ENCODE peak calls at places on chromosomes 5 and 9, in nine cellular contexts. X, W, R, D, Q, V, Z, E and K are unnamed samples.

GRCh38 chr5:139383993-139384590 is 995 bp upstream of the SLC23A1 start:
- DNase-seq in W (no peak), D (no peak), Z (no peak), X (no peak), Q (no peak), V (no peak), E (no peak), R (no peak), K (no peak)

GRCh38 chr9:135300346-135301141 is 179.0 kb upstream of the PPP1R26 start:
- DNase-seq in E (no peak), Q (no peak), Z (no peak), W (no peak), X (no peak), R (no peak), V (no peak), D (no peak), K (peak; percentile 35)

GRCh38 chr5:169442354-169443248 is 141.0 kb upstream of the SPDL1 start:
- DNase-seq in Q (no peak), D (no peak), R (no peak), Z (no peak), W (peak; percentile 63), X (no peak), V (peak; percentile 24), E (no peak), K (no peak)

GRCh38 chr5:172463031-172463430 is 8.7 kb upstream of the SH3PXD2B start:
- DNase-seq in D (no peak), Z (no peak), E (no peak), W (no peak), R (no peak), X (no peak), V (no peak), Q (no peak), K (no peak)

GRCh38 chr5:78499485-78499884 is 139.1 kb downstream of the SCAMP1 start:
- DNase-seq in D (no peak), W (no peak), Q (no peak), V (no peak), E (no peak), Z (no peak), R (no peak), X (no peak), K (no peak)

GRCh38 chr5:59174248-59174844 is 591.5 kb downstream of the RAB3C start:
- DNase-seq in R (no peak), Q (peak; percentile 26), W (peak; percentile 89), V (peak; percentile 31), Z (no peak), E (peak; percentile 70), X (peak; percentile 33), D (no peak), K (no peak)

GRCh38 chr9:7210854-7211637 is 453.3 kb downstream of the KDM4C start:
- DNase-seq in Z (no peak), W (no peak), V (no peak), D (no peak), E (peak; percentile 11), R (no peak), X (no peak), Q (no peak), K (no peak)

GRCh38 chr9:133355881-133356357 is 368 bp downstream of the SURF1 start:
- DNase-seq in Q (no peak), E (no peak), R (no peak), Z (no peak), D (no peak), X (no peak), W (no peak), V (no peak), K (no peak)

GRCh38 chr9:96486351-96487029 is 36.5 kb downstream of the HABP4 start:
- DNase-seq in X (no peak), D (peak; percentile 74), R (peak; percentile 68), V (peak; percentile 61), E (peak; percentile 66), Z (no peak), W (peak; percentile 91), Q (no peak), K (no peak)

GRCh38 chr5:141850183-141850768 is 27.9 kb downstream of the PCDH1 start:
- DNase-seq in Z (peak; percentile 61), Q (peak; percentile 56), E (peak; percentile 48), R (no peak), W (peak; percentile 20), X (peak; percentile 45), V (peak; percentile 46), D (no peak), K (no peak)

GRCh38 chr5:129906177-129906887 is 2.1 kb downstream of the CHSY3 start:
- DNase-seq in Q (no peak), E (peak; percentile 26), R (peak; percentile 13), W (peak; percentile 71), D (peak; percentile 60), Z (no peak), X (no peak), V (no peak), K (no peak)

GRCh38 chr9:109401169-109401989 is 80.5 kb upstream of the EPB41L4B start:
- DNase-seq in V (peak; percentile 22), W (peak; percentile 45), D (no peak), Q (peak; percentile 47), E (peak; percentile 83), R (no peak), X (no peak), Z (peak; percentile 80), K (peak; percentile 61)

GRCh38 chr5:77957931-77958476 is 181.9 kb upstream of the TBCA start:
- DNase-seq in D (no peak), Z (no peak), X (no peak), Q (peak; percentile 8), E (peak; percentile 39), V (no peak), R (no peak), W (no peak), K (peak; percentile 52)

GRCh38 chr9:79955300-79955699 is 383.5 kb downstream of the TLE4 start:
- DNase-seq in D (no peak), V (no peak), W (no peak), Q (no peak), X (no peak), E (no peak), R (no peak), Z (no peak), K (no peak)

GRCh38 chr5:173964491-173964890 is 24.5 kb upstream of the C5orf47 start:
- DNase-seq in V (no peak), D (no peak), W (no peak), X (no peak), Q (no peak), Z (no peak), R (no peak), E (no peak), K (no peak)

GRCh38 chr5:21391506-21391905 is 1403.5 kb upstream of the CDH18 start:
- DNase-seq in E (no peak), Q (no peak), X (no peak), V (no peak), Z (no peak), D (no peak), W (peak; percentile 16), R (no peak), K (no peak)

GRCh38 chr5:1874820-1875219 is 7.9 kb downstream of the IRX4 start:
- DNase-seq in D (no peak), Z (no peak), W (no peak), Q (no peak), E (peak; percentile 69), X (no peak), V (no peak), R (no peak), K (no peak)

GRCh38 chr5:3377831-3378230 is 217.8 kb upstream of the IRX1 start:
- DNase-seq in W (no peak), Z (no peak), V (no peak), R (no peak), Q (no peak), X (no peak), D (peak; percentile 5), E (no peak), K (no peak)

GRCh38 chr9:7691909-7692308 is 107.7 kb downstream of the DMAC1 start:
- DNase-seq in W (no peak), Q (no peak), R (no peak), Z (no peak), V (no peak), X (no peak), E (no peak), D (no peak), K (no peak)

GRCh38 chr9:92917176-92917800 is 30.0 kb upstream of the FGD3 start:
- DNase-seq in R (no peak), Z (no peak), E (no peak), Q (no peak), D (no peak), X (no peak), W (no peak), V (no peak), K (no peak)

GRCh38 chr5:81630721-81631120 is 120.2 kb downstream of the SSBP2 start:
- DNase-seq in V (no peak), Z (no peak), X (no peak), D (no peak), R (no peak), W (no peak), Q (no peak), E (no peak), K (no peak)
- TF ChIP-seq CTCF in V (no peak), Z (no peak), X (no peak), D (no peak), R (no peak), W (no peak), Q (no peak), E (no peak), K (no peak)

GRCh38 chr9:123102380-123103113 is 69.1 kb downstream of the GPR21 start:
- DNase-seq in R (no peak), Z (no peak), E (no peak), Q (no peak), V (no peak), D (no peak), W (no peak), X (no peak), K (no peak)
- TF ChIP-seq CTCF in R (peak; percentile 42), Z (peak; percentile 44), E (peak; percentile 19), Q (peak; percentile 36), V (no peak), D (no peak), W (peak; percentile 16), X (no peak), K (peak; percentile 16)

GRCh38 chr9:71634753-71635152 is 133.6 kb downstream of the CEMIP2 start:
- DNase-seq in X (no peak), R (no peak), E (no peak), W (no peak), Z (no peak), Q (no peak), V (no peak), D (no peak), K (no peak)
- TF ChIP-seq CTCF in X (no peak), R (no peak), E (no peak), W (no peak), Z (no peak), Q (no peak), V (no peak), D (no peak), K (no peak)

DNA sequence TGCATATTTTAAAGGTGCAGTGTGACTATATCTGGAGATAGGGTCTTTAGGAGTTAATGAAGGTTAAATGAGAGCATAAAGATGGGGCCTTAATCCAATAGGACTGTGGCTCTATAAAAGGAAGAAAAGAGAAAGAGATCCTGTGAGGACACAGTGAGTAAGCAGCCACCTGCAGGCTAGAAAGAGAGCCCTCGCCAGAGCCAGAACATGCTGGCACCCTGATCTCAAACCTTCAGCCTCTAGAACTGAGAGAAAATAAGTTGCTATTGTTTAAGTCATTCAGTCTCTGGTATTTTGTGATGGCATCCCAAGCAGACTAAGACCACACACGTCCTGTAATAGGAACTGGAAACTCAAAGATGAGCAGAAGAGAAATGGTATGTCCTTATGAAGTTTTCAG is 41.0 kb downstream of the RNF180 start:
- DNase-seq in V (no peak), E (no peak), Z (no peak), R (no peak), W (no peak), X (no peak), Q (no peak), D (no peak), K (no peak)
- TF ChIP-seq CTCF in V (no peak), E (no peak), Z (no peak), R (no peak), W (no peak), X (no peak), Q (no peak), D (no peak), K (no peak)